ENCODE peak calls at places on chromosomes 5 and 9, in five cellular contexts. L is NCI-H510A treated with DMSO at 0.1 percent for 48 hours, I is aorta, Q is neural crest cell, O is mesenchymal stem cell. A is an unnamed sample.

GRCh38 chr5:149414405-149415244 is 35.5 kb upstream of the IL17B start:
- DNase-seq in L (no peak), I (peak), Q (no peak), O (peak), A (no peak)

GRCh38 chr5:113122053-113122452 is 145.5 kb downstream of the DCP2 start:
- DNase-seq in L (no peak), I (no peak), Q (no peak), O (peak), A (no peak)

GRCh38 chr5:4395752-4396151 is 744.4 kb upstream of the ADAMTS16 start:
- DNase-seq in L (no peak), I (no peak), Q (no peak), O (no peak), A (no peak)

GRCh38 chr9:114450833-114451706 is 54.2 kb downstream of the WHRN start:
- DNase-seq in L (no peak), I (no peak), Q (no peak), O (no peak), A (no peak)

GRCh38 chr9:97696025-97696822 is 916 bp downstream of the XPA start:
- DNase-seq in L (peak), I (no peak), Q (no peak), O (no peak), A (no peak)

GRCh38 chr9:106878943-106879916 is 16.3 kb downstream of the ZNF462 start:
- DNase-seq in L (peak), I (peak), Q (no peak), O (peak), A (no peak)

GRCh38 chr9:114072181-114073140 is 5.6 kb downstream of the AMBP start:
- DNase-seq in L (peak), I (peak), Q (no peak), O (no peak), A (no peak)

GRCh38 chr5:132059043-132059695 is 1.3 kb upstream of the IL3 start:
- DNase-seq in L (no peak), I (no peak), Q (no peak), O (no peak), A (peak)

GRCh38 chr5:134851307-134851923 is 5.6 kb downstream of the C5orf24 start:
- DNase-seq in L (no peak), I (no peak), Q (no peak), O (peak), A (no peak)

GRCh38 chr5:154474267-154474956 is 3.6 kb downstream of the HAND1 start:
- DNase-seq in L (no peak), I (no peak), Q (no peak), O (no peak), A (no peak)

GRCh38 chr5:59893436-59894227 is at the start of gene PDE4D:
- DNase-seq in L (no peak), I (peak), Q (peak), O (peak), A (peak)

GRCh38 chr5:139855451-139855850 is 59.8 kb downstream of the PSD2 start:
- DNase-seq in L (no peak), I (peak), Q (no peak), O (no peak), A (no peak)

GRCh38 chr5:169300468-169301385 is at the start of gene SLIT3:
- DNase-seq in L (peak), I (peak), Q (peak), O (peak), A (peak)

GRCh38 chr5:107337281-107337680 is 333.5 kb downstream of the EFNA5 start:
- DNase-seq in L (no peak), I (no peak), Q (no peak), O (peak), A (no peak)

GRCh38 chr9:35397216-35397698 is 92.7 kb upstream of the RUSC2 start:
- DNase-seq in L (no peak), I (no peak), Q (no peak), O (no peak), A (no peak)

GRCh38 chr9:133813749-133814585 is 75.8 kb upstream of the SARDH start:
- DNase-seq in L (no peak), I (no peak), Q (no peak), O (peak), A (no peak)

GRCh38 chr9:124869986-124870560 is 8.1 kb downstream of the ARPC5L start:
- DNase-seq in L (peak), I (no peak), Q (no peak), O (peak), A (no peak)

GRCh38 chr5:38069360-38069759 is 189.0 kb upstream of the EGFLAM start:
- DNase-seq in L (no peak), I (no peak), Q (no peak), O (peak), A (no peak)

GRCh38 chr5:142864293-142865260 is 94.4 kb downstream of the ARHGAP26 start:
- DNase-seq in L (no peak), I (no peak), Q (no peak), O (no peak), A (no peak)

GRCh38 chr9:28518439-28518838 is 945.2 kb upstream of the C9orf72 start:
- DNase-seq in L (no peak), I (no peak), Q (no peak), O (no peak), A (no peak)